ENCODE peak calls at places on chromosomes 12 and 14, in eight cellular contexts. P, T, D, W, S, V, Q and L are unnamed samples.

GRCh38 chr12:53004178-53004577 is 2.1 kb upstream of the EIF4B start:
- DNase-seq in P (no peak), T (no peak), D (peak; percentile 41), W (no peak), S (no peak), V (no peak), Q (no peak), L (no peak)

GRCh38 chr14:74980746-74981661 is 21.7 kb upstream of the EIF2B2 start:
- DNase-seq in P (peak; percentile 89), T (no peak), D (no peak), W (no peak), S (peak; percentile 87), V (no peak), Q (no peak), L (no peak)

GRCh38 chr12:49671051-49671765 is 36.0 kb downstream of the FMNL3 start:
- DNase-seq in P (no peak), T (no peak), D (no peak), W (peak; percentile 76), S (no peak), V (peak; percentile 70), Q (peak; percentile 68), L (peak; percentile 52)

GRCh38 chr14:64636980-64637429 is 67.2 kb upstream of the PLEKHG3 start:
- DNase-seq in P (no peak), T (no peak), D (no peak), W (no peak), S (no peak), V (no peak), Q (no peak), L (no peak)

GRCh38 chr14:41051801-41052200 is 554.9 kb upstream of the LRFN5 start:
- DNase-seq in P (no peak), T (no peak), D (no peak), W (no peak), S (no peak), V (no peak), Q (no peak), L (no peak)

GRCh38 chr14:104688505-104688754 is 988 bp upstream of the INF2 start:
- DNase-seq in P (no peak), T (no peak), D (no peak), W (no peak), S (no peak), V (no peak), Q (no peak), L (no peak)

GRCh38 chr14:81474685-81475324 is 58.8 kb downstream of the SEL1L start:
- DNase-seq in P (no peak), T (no peak), D (no peak), W (no peak), S (no peak), V (no peak), Q (no peak), L (no peak)

GRCh38 chr14:34340226-34340625 is 121.8 kb downstream of the SPTSSA start:
- DNase-seq in P (peak; percentile 83), T (no peak), D (no peak), W (no peak), S (no peak), V (no peak), Q (no peak), L (no peak)

GRCh38 chr12:8980137-8980536 is 9.2 kb upstream of the KLRG1 start:
- DNase-seq in P (no peak), T (no peak), D (no peak), W (no peak), S (no peak), V (no peak), Q (no peak), L (no peak)